ENCODE peak calls at places on chromosomes 4 and X, in nine cellular contexts. One of them, this sample, is unnamed.

GRCh38 chrX:11558972-11559371 is 106.7 kb downstream of the ARHGAP6 start:
- DNase-seq in OCI-LY7: peak; percentile 33
- DNase-seq in MG63: peak; percentile 26
- DNase-seq in psoas muscle: no peak
- DNase-seq in stimulated activated CD4-positive, alpha-beta T cell treated with anti-CD3 and anti-CD28 coated beads, TNF-alpha, amount 100 ng/mL, for 1 hour: peak; percentile 2
- DNase-seq in T-helper 1 cell: no peak
- DNase-seq in amniotic stem cell: no peak
- DNase-seq in head of caudate nucleus: no peak
- DNase-seq in left ventricle myocardium superior: no peak
- DNase-seq in this sample: no peak

GRCh38 chrX:107678957-107679740 is 50.8 kb downstream of the PRPS1 start:
- DNase-seq in MG63: no peak
- DNase-seq in psoas muscle: peak; percentile 89
- DNase-seq in head of caudate nucleus: no peak
- DNase-seq in stimulated activated CD4-positive, alpha-beta T cell treated with anti-CD3 and anti-CD28 coated beads, TNF-alpha, amount 100 ng/mL, for 1 hour: peak; percentile 34
- DNase-seq in OCI-LY7: peak; percentile 67
- DNase-seq in amniotic stem cell: peak; percentile 2
- DNase-seq in T-helper 1 cell: peak; percentile 18
- DNase-seq in left ventricle myocardium superior: peak; percentile 85
- DNase-seq in this sample: peak; percentile 69

GRCh38 chrX:130746077-130746476 is 156.9 kb downstream of the ENOX2 start:
- DNase-seq in OCI-LY7: no peak
- DNase-seq in head of caudate nucleus: no peak
- DNase-seq in T-helper 1 cell: no peak
- DNase-seq in stimulated activated CD4-positive, alpha-beta T cell treated with anti-CD3 and anti-CD28 coated beads, TNF-alpha, amount 100 ng/mL, for 1 hour: no peak
- DNase-seq in psoas muscle: no peak
- DNase-seq in amniotic stem cell: no peak
- DNase-seq in left ventricle myocardium superior: no peak
- DNase-seq in MG63: no peak
- DNase-seq in this sample: no peak

GRCh38 chr4:74474345-74475099 is 29.6 kb downstream of the AREG start:
- DNase-seq in stimulated activated CD4-positive, alpha-beta T cell treated with anti-CD3 and anti-CD28 coated beads, TNF-alpha, amount 100 ng/mL, for 1 hour: no peak
- DNase-seq in amniotic stem cell: no peak
- DNase-seq in MG63: no peak
- DNase-seq in psoas muscle: no peak
- DNase-seq in left ventricle myocardium superior: no peak
- DNase-seq in T-helper 1 cell: no peak
- DNase-seq in OCI-LY7: no peak
- DNase-seq in head of caudate nucleus: no peak
- DNase-seq in this sample: no peak

GRCh38 chr4:102139932-102140331 is 205.3 kb downstream of the SLC39A8 start:
- DNase-seq in head of caudate nucleus: no peak
- DNase-seq in stimulated activated CD4-positive, alpha-beta T cell treated with anti-CD3 and anti-CD28 coated beads, TNF-alpha, amount 100 ng/mL, for 1 hour: no peak
- DNase-seq in left ventricle myocardium superior: no peak
- DNase-seq in amniotic stem cell: no peak
- DNase-seq in psoas muscle: no peak
- DNase-seq in T-helper 1 cell: no peak
- DNase-seq in MG63: no peak
- DNase-seq in OCI-LY7: no peak
- DNase-seq in this sample: no peak

GRCh38 chrX:107574054-107574683 is 54.1 kb upstream of the PRPS1 start:
- DNase-seq in left ventricle myocardium superior: no peak
- DNase-seq in MG63: peak; percentile 44
- DNase-seq in OCI-LY7: no peak
- DNase-seq in head of caudate nucleus: no peak
- DNase-seq in stimulated activated CD4-positive, alpha-beta T cell treated with anti-CD3 and anti-CD28 coated beads, TNF-alpha, amount 100 ng/mL, for 1 hour: no peak
- DNase-seq in T-helper 1 cell: no peak
- DNase-seq in amniotic stem cell: peak; percentile 8
- DNase-seq in psoas muscle: no peak
- DNase-seq in this sample: no peak

GRCh38 chr4:137631605-137632004 is 99.3 kb upstream of the PCDH18 start:
- DNase-seq in psoas muscle: no peak
- DNase-seq in head of caudate nucleus: no peak
- DNase-seq in left ventricle myocardium superior: no peak
- DNase-seq in amniotic stem cell: no peak
- DNase-seq in stimulated activated CD4-positive, alpha-beta T cell treated with anti-CD3 and anti-CD28 coated beads, TNF-alpha, amount 100 ng/mL, for 1 hour: no peak
- DNase-seq in T-helper 1 cell: no peak
- DNase-seq in MG63: no peak
- DNase-seq in OCI-LY7: no peak
- DNase-seq in this sample: no peak

GRCh38 chrX:153968754-153969124 is 2.9 kb downstream of the HCFC1 start:
- DNase-seq in stimulated activated CD4-positive, alpha-beta T cell treated with anti-CD3 and anti-CD28 coated beads, TNF-alpha, amount 100 ng/mL, for 1 hour: no peak
- DNase-seq in T-helper 1 cell: no peak
- DNase-seq in left ventricle myocardium superior: no peak
- DNase-seq in head of caudate nucleus: peak; percentile 28
- DNase-seq in MG63: no peak
- DNase-seq in amniotic stem cell: no peak
- DNase-seq in psoas muscle: peak; percentile 75
- DNase-seq in OCI-LY7: peak; percentile 82
- DNase-seq in this sample: no peak

GRCh38 chr4:38904090-38904666 is 36.6 kb downstream of the FAM114A1 start:
- DNase-seq in amniotic stem cell: no peak
- DNase-seq in left ventricle myocardium superior: no peak
- DNase-seq in MG63: no peak
- DNase-seq in head of caudate nucleus: no peak
- DNase-seq in stimulated activated CD4-positive, alpha-beta T cell treated with anti-CD3 and anti-CD28 coated beads, TNF-alpha, amount 100 ng/mL, for 1 hour: no peak
- DNase-seq in psoas muscle: no peak
- DNase-seq in OCI-LY7: no peak
- DNase-seq in T-helper 1 cell: no peak
- DNase-seq in this sample: no peak

GRCh38 chr4:125704726-125705125 is 390.0 kb downstream of the FAT4 start:
- DNase-seq in T-helper 1 cell: no peak
- DNase-seq in amniotic stem cell: no peak
- DNase-seq in OCI-LY7: no peak
- DNase-seq in psoas muscle: no peak
- DNase-seq in MG63: no peak
- DNase-seq in stimulated activated CD4-positive, alpha-beta T cell treated with anti-CD3 and anti-CD28 coated beads, TNF-alpha, amount 100 ng/mL, for 1 hour: no peak
- DNase-seq in head of caudate nucleus: no peak
- DNase-seq in left ventricle myocardium superior: no peak
- DNase-seq in this sample: no peak

GRCh38 chr4:148980782-148981181 is 538.6 kb upstream of the NR3C2 start:
- DNase-seq in head of caudate nucleus: no peak
- DNase-seq in OCI-LY7: no peak
- DNase-seq in stimulated activated CD4-positive, alpha-beta T cell treated with anti-CD3 and anti-CD28 coated beads, TNF-alpha, amount 100 ng/mL, for 1 hour: no peak
- DNase-seq in amniotic stem cell: no peak
- DNase-seq in psoas muscle: no peak
- DNase-seq in left ventricle myocardium superior: no peak
- DNase-seq in MG63: peak; percentile 10
- DNase-seq in T-helper 1 cell: no peak
- DNase-seq in this sample: no peak

GRCh38 chr4:64516176-64516575 is 106.9 kb upstream of the TECRL start:
- DNase-seq in OCI-LY7: no peak
- DNase-seq in MG63: no peak
- DNase-seq in head of caudate nucleus: no peak
- DNase-seq in T-helper 1 cell: no peak
- DNase-seq in psoas muscle: no peak
- DNase-seq in left ventricle myocardium superior: no peak
- DNase-seq in stimulated activated CD4-positive, alpha-beta T cell treated with anti-CD3 and anti-CD28 coated beads, TNF-alpha, amount 100 ng/mL, for 1 hour: no peak
- DNase-seq in amniotic stem cell: no peak
- DNase-seq in this sample: no peak

GRCh38 chr4:169270810-169271691 is at the start of gene SH3RF1:
- DNase-seq in T-helper 1 cell: no peak
- DNase-seq in stimulated activated CD4-positive, alpha-beta T cell treated with anti-CD3 and anti-CD28 coated beads, TNF-alpha, amount 100 ng/mL, for 1 hour: no peak
- DNase-seq in left ventricle myocardium superior: peak; percentile 94
- DNase-seq in amniotic stem cell: peak; percentile 81
- DNase-seq in psoas muscle: peak; percentile 94
- DNase-seq in MG63: peak; percentile 88
- DNase-seq in OCI-LY7: no peak
- DNase-seq in head of caudate nucleus: peak; percentile 85
- DNase-seq in this sample: no peak

GRCh38 chrX:47629419-47630210 is at the start of gene CFP:
- DNase-seq in psoas muscle: no peak
- DNase-seq in T-helper 1 cell: no peak
- DNase-seq in amniotic stem cell: no peak
- DNase-seq in left ventricle myocardium superior: no peak
- DNase-seq in head of caudate nucleus: no peak
- DNase-seq in OCI-LY7: peak; percentile 40
- DNase-seq in stimulated activated CD4-positive, alpha-beta T cell treated with anti-CD3 and anti-CD28 coated beads, TNF-alpha, amount 100 ng/mL, for 1 hour: no peak
- DNase-seq in MG63: no peak
- DNase-seq in this sample: no peak

GRCh38 chr4:95084584-95084983 is 326.8 kb downstream of the BMPR1B start:
- DNase-seq in head of caudate nucleus: no peak
- DNase-seq in left ventricle myocardium superior: no peak
- DNase-seq in OCI-LY7: no peak
- DNase-seq in psoas muscle: no peak
- DNase-seq in amniotic stem cell: no peak
- DNase-seq in T-helper 1 cell: no peak
- DNase-seq in stimulated activated CD4-positive, alpha-beta T cell treated with anti-CD3 and anti-CD28 coated beads, TNF-alpha, amount 100 ng/mL, for 1 hour: no peak
- DNase-seq in MG63: no peak
- DNase-seq in this sample: no peak

GRCh38 chr4:74258949-74259348 is 49.3 kb upstream of the EPGN start:
- DNase-seq in psoas muscle: no peak
- DNase-seq in OCI-LY7: no peak
- DNase-seq in stimulated activated CD4-positive, alpha-beta T cell treated with anti-CD3 and anti-CD28 coated beads, TNF-alpha, amount 100 ng/mL, for 1 hour: no peak
- DNase-seq in left ventricle myocardium superior: no peak
- DNase-seq in T-helper 1 cell: no peak
- DNase-seq in amniotic stem cell: no peak
- DNase-seq in head of caudate nucleus: no peak
- DNase-seq in MG63: peak; percentile 8
- DNase-seq in this sample: no peak

GRCh38 chrX:129585143-129585542 is 45.1 kb downstream of the OCRL start:
- DNase-seq in left ventricle myocardium superior: no peak
- DNase-seq in stimulated activated CD4-positive, alpha-beta T cell treated with anti-CD3 and anti-CD28 coated beads, TNF-alpha, amount 100 ng/mL, for 1 hour: no peak
- DNase-seq in psoas muscle: no peak
- DNase-seq in MG63: no peak
- DNase-seq in OCI-LY7: no peak
- DNase-seq in T-helper 1 cell: no peak
- DNase-seq in head of caudate nucleus: no peak
- DNase-seq in amniotic stem cell: no peak
- DNase-seq in this sample: no peak

GRCh38 chr4:173821031-173821430 is 291.0 kb upstream of the HAND2 start:
- DNase-seq in psoas muscle: no peak
- DNase-seq in left ventricle myocardium superior: no peak
- DNase-seq in T-helper 1 cell: no peak
- DNase-seq in amniotic stem cell: no peak
- DNase-seq in OCI-LY7: no peak
- DNase-seq in head of caudate nucleus: no peak
- DNase-seq in MG63: no peak
- DNase-seq in stimulated activated CD4-positive, alpha-beta T cell treated with anti-CD3 and anti-CD28 coated beads, TNF-alpha, amount 100 ng/mL, for 1 hour: no peak
- DNase-seq in this sample: no peak

GRCh38 chrX:49269768-49270248 is at the start of gene PPP1R3F:
- DNase-seq in amniotic stem cell: no peak
- DNase-seq in psoas muscle: peak; percentile 65
- DNase-seq in T-helper 1 cell: peak; percentile 14
- DNase-seq in stimulated activated CD4-positive, alpha-beta T cell treated with anti-CD3 and anti-CD28 coated beads, TNF-alpha, amount 100 ng/mL, for 1 hour: no peak
- DNase-seq in MG63: no peak
- DNase-seq in head of caudate nucleus: no peak
- DNase-seq in left ventricle myocardium superior: no peak
- DNase-seq in OCI-LY7: no peak
- DNase-seq in this sample: peak; percentile 19

GRCh38 chr4:40121515-40121914 is 64.9 kb downstream of the N4BP2 start:
- DNase-seq in psoas muscle: no peak
- DNase-seq in MG63: peak; percentile 35
- DNase-seq in amniotic stem cell: peak; percentile 4
- DNase-seq in head of caudate nucleus: no peak
- DNase-seq in left ventricle myocardium superior: no peak
- DNase-seq in T-helper 1 cell: no peak
- DNase-seq in stimulated activated CD4-positive, alpha-beta T cell treated with anti-CD3 and anti-CD28 coated beads, TNF-alpha, amount 100 ng/mL, for 1 hour: no peak
- DNase-seq in OCI-LY7: no peak
- DNase-seq in this sample: no peak

GRCh38 chr4:24063771-24064170 is 173.9 kb upstream of the PPARGC1A start:
- DNase-seq in stimulated activated CD4-positive, alpha-beta T cell treated with anti-CD3 and anti-CD28 coated beads, TNF-alpha, amount 100 ng/mL, for 1 hour: no peak
- DNase-seq in head of caudate nucleus: no peak
- DNase-seq in T-helper 1 cell: no peak
- DNase-seq in left ventricle myocardium superior: no peak
- DNase-seq in MG63: no peak
- DNase-seq in psoas muscle: no peak
- DNase-seq in OCI-LY7: no peak
- DNase-seq in amniotic stem cell: no peak
- DNase-seq in this sample: no peak

GRCh38 chr4:141686146-141686775 is 49.9 kb downstream of the IL15 start:
- DNase-seq in psoas muscle: no peak
- DNase-seq in T-helper 1 cell: no peak
- DNase-seq in head of caudate nucleus: no peak
- DNase-seq in left ventricle myocardium superior: no peak
- DNase-seq in stimulated activated CD4-positive, alpha-beta T cell treated with anti-CD3 and anti-CD28 coated beads, TNF-alpha, amount 100 ng/mL, for 1 hour: no peak
- DNase-seq in OCI-LY7: no peak
- DNase-seq in amniotic stem cell: no peak
- DNase-seq in MG63: no peak
- DNase-seq in this sample: no peak

GRCh38 chr4:80361329-80361900 is 25.9 kb downstream of the CFAP299 start:
- DNase-seq in MG63: no peak
- DNase-seq in stimulated activated CD4-positive, alpha-beta T cell treated with anti-CD3 and anti-CD28 coated beads, TNF-alpha, amount 100 ng/mL, for 1 hour: no peak
- DNase-seq in head of caudate nucleus: no peak
- DNase-seq in psoas muscle: no peak
- DNase-seq in left ventricle myocardium superior: no peak
- DNase-seq in amniotic stem cell: no peak
- DNase-seq in T-helper 1 cell: no peak
- DNase-seq in OCI-LY7: peak; percentile 76
- DNase-seq in this sample: no peak

GRCh38 chr4:17708992-17709759 is 72.2 kb downstream of the FAM184B start:
- DNase-seq in amniotic stem cell: no peak
- DNase-seq in MG63: no peak
- DNase-seq in stimulated activated CD4-positive, alpha-beta T cell treated with anti-CD3 and anti-CD28 coated beads, TNF-alpha, amount 100 ng/mL, for 1 hour: no peak
- DNase-seq in T-helper 1 cell: no peak
- DNase-seq in OCI-LY7: no peak
- DNase-seq in left ventricle myocardium superior: no peak
- DNase-seq in head of caudate nucleus: no peak
- DNase-seq in psoas muscle: no peak
- DNase-seq in this sample: no peak

GRCh38 chr4:169018406-169018805 is 8.4 kb upstream of the CBR4 start:
- DNase-seq in MG63: no peak
- DNase-seq in left ventricle myocardium superior: no peak
- DNase-seq in amniotic stem cell: no peak
- DNase-seq in T-helper 1 cell: no peak
- DNase-seq in OCI-LY7: no peak
- DNase-seq in psoas muscle: no peak
- DNase-seq in head of caudate nucleus: no peak
- DNase-seq in stimulated activated CD4-positive, alpha-beta T cell treated with anti-CD3 and anti-CD28 coated beads, TNF-alpha, amount 100 ng/mL, for 1 hour: no peak
- DNase-seq in this sample: no peak

GRCh38 chr4:88939697-88940096 is 117.3 kb downstream of the FAM13A start:
- DNase-seq in MG63: peak; percentile 4
- DNase-seq in stimulated activated CD4-positive, alpha-beta T cell treated with anti-CD3 and anti-CD28 coated beads, TNF-alpha, amount 100 ng/mL, for 1 hour: no peak
- DNase-seq in T-helper 1 cell: no peak
- DNase-seq in psoas muscle: no peak
- DNase-seq in OCI-LY7: no peak
- DNase-seq in amniotic stem cell: no peak
- DNase-seq in head of caudate nucleus: no peak
- DNase-seq in left ventricle myocardium superior: no peak
- DNase-seq in this sample: no peak

GRCh38 chrX:120874678-120875557 is 748 bp downstream of the CT47B1 start:
- DNase-seq in amniotic stem cell: no peak
- DNase-seq in OCI-LY7: no peak
- DNase-seq in MG63: no peak
- DNase-seq in head of caudate nucleus: no peak
- DNase-seq in T-helper 1 cell: no peak
- DNase-seq in left ventricle myocardium superior: no peak
- DNase-seq in stimulated activated CD4-positive, alpha-beta T cell treated with anti-CD3 and anti-CD28 coated beads, TNF-alpha, amount 100 ng/mL, for 1 hour: no peak
- DNase-seq in psoas muscle: no peak
- DNase-seq in this sample: no peak

GRCh38 chr4:124941267-124941666 is 228.7 kb upstream of the ANKRD50 start:
- DNase-seq in psoas muscle: no peak
- DNase-seq in T-helper 1 cell: no peak
- DNase-seq in OCI-LY7: no peak
- DNase-seq in head of caudate nucleus: no peak
- DNase-seq in MG63: no peak
- DNase-seq in amniotic stem cell: no peak
- DNase-seq in stimulated activated CD4-positive, alpha-beta T cell treated with anti-CD3 and anti-CD28 coated beads, TNF-alpha, amount 100 ng/mL, for 1 hour: no peak
- DNase-seq in left ventricle myocardium superior: no peak
- DNase-seq in this sample: no peak

GRCh38 chr4:47053485-47053884 is 22.1 kb downstream of the GABRB1 start:
- DNase-seq in T-helper 1 cell: no peak
- DNase-seq in MG63: no peak
- DNase-seq in amniotic stem cell: no peak
- DNase-seq in stimulated activated CD4-positive, alpha-beta T cell treated with anti-CD3 and anti-CD28 coated beads, TNF-alpha, amount 100 ng/mL, for 1 hour: no peak
- DNase-seq in left ventricle myocardium superior: no peak
- DNase-seq in OCI-LY7: no peak
- DNase-seq in head of caudate nucleus: no peak
- DNase-seq in psoas muscle: no peak
- DNase-seq in this sample: no peak

GRCh38 chr4:81084029-81084428 is 53.5 kb downstream of the BMP3 start:
- DNase-seq in psoas muscle: no peak
- DNase-seq in stimulated activated CD4-positive, alpha-beta T cell treated with anti-CD3 and anti-CD28 coated beads, TNF-alpha, amount 100 ng/mL, for 1 hour: no peak
- DNase-seq in MG63: peak; percentile 6
- DNase-seq in T-helper 1 cell: no peak
- DNase-seq in amniotic stem cell: no peak
- DNase-seq in OCI-LY7: no peak
- DNase-seq in head of caudate nucleus: no peak
- DNase-seq in left ventricle myocardium superior: no peak
- DNase-seq in this sample: no peak

GRCh38 chrX:36431819-36432218 is 512.3 kb downstream of the CFAP47 start:
- DNase-seq in head of caudate nucleus: no peak
- DNase-seq in stimulated activated CD4-positive, alpha-beta T cell treated with anti-CD3 and anti-CD28 coated beads, TNF-alpha, amount 100 ng/mL, for 1 hour: no peak
- DNase-seq in MG63: no peak
- DNase-seq in OCI-LY7: no peak
- DNase-seq in left ventricle myocardium superior: no peak
- DNase-seq in psoas muscle: no peak
- DNase-seq in T-helper 1 cell: no peak
- DNase-seq in amniotic stem cell: peak; percentile 10
- DNase-seq in this sample: no peak